ENCODE peak calls at places on chromosomes 16 and 17, in four cellular contexts. One of them, this sample, is unnamed.

GRCh38 chr16:73610605-73611177 is 562.8 kb upstream of the ZFHX3 start:
- DNase-seq in SK-MEL-5: no peak
- DNase-seq in AG09319: no peak
- DNase-seq in GM12878: no peak
- DNase-seq in this sample: no peak

GRCh38 chr17:48615212-48615962 is at the start of gene HOXB8:
- DNase-seq in SK-MEL-5: no peak
- DNase-seq in AG09319: no peak
- DNase-seq in GM12878: no peak
- DNase-seq in this sample: no peak

GRCh38 chr16:50154369-50154947 is 1.4 kb downstream of the TENT4B start:
- DNase-seq in SK-MEL-5: peak; percentile 1
- DNase-seq in AG09319: no peak
- DNase-seq in GM12878: no peak
- DNase-seq in this sample: no peak

GRCh38 chr17:61699032-61699431 is 108.0 kb upstream of the NACA2 start:
- DNase-seq in SK-MEL-5: no peak
- DNase-seq in AG09319: no peak
- DNase-seq in GM12878: no peak
- DNase-seq in this sample: no peak

GRCh38 chr16:24699151-24699723 is 30.2 kb upstream of the TNRC6A start:
- DNase-seq in SK-MEL-5: no peak
- DNase-seq in AG09319: no peak
- DNase-seq in GM12878: no peak
- DNase-seq in this sample: no peak

GRCh38 chr16:4892356-4893102 is 44.4 kb downstream of the PPL start:
- DNase-seq in SK-MEL-5: no peak
- DNase-seq in AG09319: no peak
- DNase-seq in GM12878: no peak
- DNase-seq in this sample: no peak

GRCh38 chr17:79841369-79842135 is 2.3 kb upstream of the CBX4 start:
- DNase-seq in SK-MEL-5: no peak
- DNase-seq in AG09319: no peak
- DNase-seq in GM12878: no peak
- DNase-seq in this sample: no peak

GRCh38 chr16:88775825-88776224 is 9.2 kb downstream of the PIEZO1 start:
- DNase-seq in SK-MEL-5: no peak
- DNase-seq in AG09319: no peak
- DNase-seq in GM12878: no peak
- DNase-seq in this sample: no peak

GRCh38 chr17:43018008-43018853 is 4.0 kb downstream of the VAT1 start:
- DNase-seq in SK-MEL-5: no peak
- DNase-seq in AG09319: no peak
- DNase-seq in GM12878: no peak
- DNase-seq in this sample: no peak

GRCh38 chr17:29593546-29594440 is 861 bp downstream of the ANKRD13B start:
- DNase-seq in SK-MEL-5: no peak
- DNase-seq in AG09319: no peak
- DNase-seq in GM12878: no peak
- DNase-seq in this sample: no peak